ENCODE peak calls at places on chromosomes 12 and 14, in seven cellular contexts. T, R, H, Z, C, E and K are unnamed samples.

GRCh38 chr12:76726626-76727025 is 37.3 kb upstream of the ZDHHC17 start:
- DNase-seq in T (no peak), R (no peak), H (no peak), Z (no peak), C (no peak), E (no peak), K (no peak)

GRCh38 chr12:100371146-100371545 is 14.3 kb downstream of the SLC17A8 start:
- DNase-seq in T (peak; percentile 15), R (no peak), H (no peak), Z (no peak), C (no peak), E (no peak), K (no peak)

GRCh38 chr12:47277972-47278448 is 198.3 kb upstream of the AMIGO2 start:
- DNase-seq in T (no peak), R (no peak), H (peak; percentile 95), Z (peak; percentile 90), C (no peak), E (peak; percentile 96), K (peak; percentile 81)

GRCh38 chr12:47085815-47086252 is 6.1 kb upstream of the AMIGO2 start:
- DNase-seq in T (no peak), R (no peak), H (peak; percentile 84), Z (peak; percentile 63), C (peak; percentile 23), E (peak; percentile 77), K (peak; percentile 57)

GRCh38 chr14:26917086-26917485 is 319.3 kb upstream of the NOVA1 start:
- DNase-seq in T (peak; percentile 50), R (no peak), H (peak; percentile 50), Z (peak; percentile 89), C (no peak), E (peak; percentile 85), K (peak; percentile 9)

GRCh38 chr12:10220398-10221077 is 7.9 kb downstream of the GABARAPL1 start:
- DNase-seq in T (no peak), R (no peak), H (peak; percentile 94), Z (peak; percentile 93), C (no peak), E (peak; percentile 93), K (peak; percentile 72)

GRCh38 chr12:91182664-91183455 is at the start of gene DCN:
- DNase-seq in T (no peak), R (no peak), H (peak; percentile 49), Z (peak; percentile 66), C (no peak), E (peak; percentile 66), K (peak; percentile 73)

GRCh38 chr14:81940636-81941035 is 407.0 kb upstream of the SEL1L start:
- DNase-seq in T (no peak), R (no peak), H (no peak), Z (no peak), C (no peak), E (no peak), K (no peak)

GRCh38 chr12:64877363-64878004 is 53.0 kb downstream of the TBC1D30 start:
- DNase-seq in T (no peak), R (no peak), H (no peak), Z (no peak), C (no peak), E (no peak), K (no peak)

GRCh38 chr12:50545783-50546182 is 41.0 kb downstream of the DIP2B start:
- DNase-seq in T (no peak), R (no peak), H (peak; percentile 55), Z (peak; percentile 7), C (no peak), E (no peak), K (peak; percentile 44)

GRCh38 chr12:120211904-120212283 is 11.0 kb upstream of the RPLP0 start:
- DNase-seq in T (no peak), R (no peak), H (no peak), Z (no peak), C (no peak), E (no peak), K (no peak)

GRCh38 chr12:111430418-111431353 is 25.0 kb downstream of the SH2B3 start:
- DNase-seq in T (no peak), R (no peak), H (no peak), Z (no peak), C (peak; percentile 54), E (no peak), K (no peak)

GRCh38 chr12:119249441-119249840 is 70.7 kb downstream of the HSPB8 start:
- DNase-seq in T (no peak), R (no peak), H (no peak), Z (no peak), C (no peak), E (no peak), K (no peak)

GRCh38 chr12:75205556-75205955 is 4.1 kb downstream of the KCNC2 start:
- DNase-seq in T (no peak), R (no peak), H (no peak), Z (no peak), C (no peak), E (no peak), K (no peak)

GRCh38 chr14:23435540-23436326 is at the start of gene MYH7:
- DNase-seq in T (peak; percentile 39), R (no peak), H (no peak), Z (no peak), C (no peak), E (no peak), K (no peak)

GRCh38 chr14:63276492-63277342 is 42.0 kb downstream of the GPHB5 start:
- DNase-seq in T (peak; percentile 70), R (peak; percentile 83), H (peak; percentile 58), Z (peak; percentile 73), C (no peak), E (peak; percentile 78), K (peak; percentile 77)

GRCh38 chr14:42407153-42407552 is 800.5 kb downstream of the LRFN5 start:
- DNase-seq in T (no peak), R (no peak), H (no peak), Z (no peak), C (no peak), E (no peak), K (no peak)